ENCODE peak calls at places on chromosome 17, in eight cellular contexts. X, O, A, Y, Q, K, R and S are unnamed samples.
A peak's percentile ranks its signal among the peaks of the same experiment; 100 is the strongest.

GRCh38 chr17:66964083-66964771 is at the start of gene CACNG4:
- DNase-seq in X (no peak), O (no peak), A (no peak), Y (no peak), Q (no peak), K (no peak), R (no peak), S (no peak)

GRCh38 chr17:66655861-66656260 is 179.1 kb upstream of the CACNG5 start:
- DNase-seq in X (no peak), O (no peak), A (no peak), Y (no peak), Q (no peak), K (peak; percentile 32), R (no peak), S (no peak)

GRCh38 chr17:31580331-31581021 is 189.0 kb downstream of the RAB11FIP4 start:
- DNase-seq in X (peak; percentile 80), O (no peak), A (no peak), Y (no peak), Q (peak; percentile 90), K (peak; percentile 72), R (no peak), S (no peak)

GRCh38 chr17:49694847-49695697 is 12.7 kb downstream of the SLC35B1 start:
- DNase-seq in X (peak; percentile 73), O (peak; percentile 59), A (peak; percentile 33), Y (peak; percentile 85), Q (no peak), K (peak; percentile 35), R (peak; percentile 59), S (peak; percentile 72)

GRCh38 chr17:60381958-60382357 is 10.0 kb downstream of the USP32 start:
- DNase-seq in X (no peak), O (no peak), A (no peak), Y (no peak), Q (no peak), K (no peak), R (no peak), S (no peak)

GRCh38 chr17:16872836-16873653 is 98.9 kb downstream of the TNFRSF13B start:
- DNase-seq in X (peak; percentile 75), O (no peak), A (peak; percentile 57), Y (no peak), Q (peak; percentile 60), K (peak; percentile 4), R (no peak), S (peak; percentile 50)

GRCh38 chr17:53527473-53527872 is 295.3 kb upstream of the KIF2B start:
- DNase-seq in X (no peak), O (no peak), A (no peak), Y (no peak), Q (no peak), K (no peak), R (no peak), S (no peak)

GRCh38 chr17:73400915-73401545 is 89.2 kb upstream of the CDC42EP4 start:
- DNase-seq in X (no peak), O (no peak), A (no peak), Y (no peak), Q (no peak), K (no peak), R (no peak), S (no peak)

GRCh38 chr17:57401556-57402488 is 145.5 kb downstream of the MSI2 start:
- DNase-seq in X (no peak), O (no peak), A (peak; percentile 47), Y (no peak), Q (no peak), K (no peak), R (no peak), S (no peak)

GRCh38 chr17:38452719-38453118 is 24.5 kb downstream of the ARHGAP23 start:
- DNase-seq in X (no peak), O (no peak), A (no peak), Y (no peak), Q (no peak), K (peak; percentile 51), R (no peak), S (no peak)
- H3K4me3 ChIP-seq in X (no peak overlapping the region), O (no peak overlapping the region), A (no peak overlapping the region), Y (no peak overlapping the region), Q (no peak overlapping the region), K (peak overlapping the region; percentile 53), R (no peak overlapping the region), S (no peak overlapping the region)

GRCh38 chr17:5668557-5669138 is 84.3 kb upstream of the NLRP1 start:
- DNase-seq in X (no peak), O (no peak), A (no peak), Y (no peak), Q (peak; percentile 4), K (no peak), R (no peak), S (no peak)
- H3K27ac ChIP-seq in X (no peak overlapping the region), O (no peak overlapping the region), A (no peak overlapping the region), Y (no peak overlapping the region), Q (no peak overlapping the region), K (no peak overlapping the region), R (no peak overlapping the region), S (no peak overlapping the region)

GRCh38 chr17:74874615-74875037 is 1.8 kb upstream of the FDXR start:
- DNase-seq in X (no peak), O (no peak), A (no peak), Y (no peak), Q (no peak), K (no peak), R (no peak), S (no peak)
- H3K4me1 ChIP-seq in X (peaks cover 15% of the 10 kb centered on the region), O (peaks cover 5% of the 10 kb centered on the region), A (peaks cover 22% of the 10 kb centered on the region), Y (peaks cover 7% of the 10 kb centered on the region), Q (peaks cover 16% of the 10 kb centered on the region), K (peaks cover 23% of the 10 kb centered on the region), R (peaks cover 36% of the 10 kb centered on the region), S (peaks cover 28% of the 10 kb centered on the region)

GRCh38 chr17:47693667-47694017 is 319 bp upstream of the TBKBP1 start:
- DNase-seq in X (no peak), O (no peak), A (no peak), Y (no peak), Q (no peak), K (peak; percentile 45), R (no peak), S (no peak)

GRCh38 chr17:47692137-47692894 is 1.6 kb upstream of the TBKBP1 start:
- DNase-seq in X (no peak), O (no peak), A (no peak), Y (no peak), Q (no peak), K (no peak), R (no peak), S (no peak)

GRCh38 chr17:47694018-47694817 is at the start of gene TBKBP1:
- DNase-seq in X (peak; percentile 77), O (peak; percentile 37), A (peak; percentile 44), Y (peak; percentile 43), Q (no peak), K (peak; percentile 73), R (peak; percentile 65), S (peak; percentile 43)

GRCh38 chr17:47694818-47695663 is 1.1 kb downstream of the TBKBP1 start:
- DNase-seq in X (peak; percentile 86), O (no peak), A (no peak), Y (peak; percentile 49), Q (peak; percentile 81), K (peak; percentile 65), R (peak; percentile 66), S (peak; percentile 61)

GRCh38 chr17:47692895-47693666 is 880 bp upstream of the TBKBP1 start:
- DNase-seq in X (no peak), O (no peak), A (no peak), Y (no peak), Q (no peak), K (peak; percentile 29), R (no peak), S (no peak)
- H3K4me3 ChIP-seq in X (peak overlapping the region; percentile 70), O (peak overlapping the region; percentile 89), A (peak overlapping the region; percentile 97), Y (peak overlapping the region; percentile 95), Q (peak overlapping the region; percentile 86), K (peak overlapping the region; percentile 79), R (peak overlapping the region; percentile 37), S (peak overlapping the region; percentile 95)

GRCh38 chr17:1094591-1094990 is 85.2 kb downstream of the ABR start:
- DNase-seq in X (no peak), O (no peak), A (no peak), Y (no peak), Q (no peak), K (no peak), R (no peak), S (no peak)

GRCh38 chr17:1095853-1096675 is 83.7 kb downstream of the ABR start:
- DNase-seq in X (no peak), O (no peak), A (no peak), Y (no peak), Q (no peak), K (no peak), R (no peak), S (no peak)

GRCh38 chr17:1091885-1092284 is 87.9 kb downstream of the ABR start:
- DNase-seq in X (no peak), O (no peak), A (no peak), Y (no peak), Q (no peak), K (no peak), R (no peak), S (no peak)

GRCh38 chr17:1099242-1099641 is 80.5 kb downstream of the ABR start:
- DNase-seq in X (no peak), O (no peak), A (no peak), Y (no peak), Q (no peak), K (no peak), R (no peak), S (no peak)

DNA sequence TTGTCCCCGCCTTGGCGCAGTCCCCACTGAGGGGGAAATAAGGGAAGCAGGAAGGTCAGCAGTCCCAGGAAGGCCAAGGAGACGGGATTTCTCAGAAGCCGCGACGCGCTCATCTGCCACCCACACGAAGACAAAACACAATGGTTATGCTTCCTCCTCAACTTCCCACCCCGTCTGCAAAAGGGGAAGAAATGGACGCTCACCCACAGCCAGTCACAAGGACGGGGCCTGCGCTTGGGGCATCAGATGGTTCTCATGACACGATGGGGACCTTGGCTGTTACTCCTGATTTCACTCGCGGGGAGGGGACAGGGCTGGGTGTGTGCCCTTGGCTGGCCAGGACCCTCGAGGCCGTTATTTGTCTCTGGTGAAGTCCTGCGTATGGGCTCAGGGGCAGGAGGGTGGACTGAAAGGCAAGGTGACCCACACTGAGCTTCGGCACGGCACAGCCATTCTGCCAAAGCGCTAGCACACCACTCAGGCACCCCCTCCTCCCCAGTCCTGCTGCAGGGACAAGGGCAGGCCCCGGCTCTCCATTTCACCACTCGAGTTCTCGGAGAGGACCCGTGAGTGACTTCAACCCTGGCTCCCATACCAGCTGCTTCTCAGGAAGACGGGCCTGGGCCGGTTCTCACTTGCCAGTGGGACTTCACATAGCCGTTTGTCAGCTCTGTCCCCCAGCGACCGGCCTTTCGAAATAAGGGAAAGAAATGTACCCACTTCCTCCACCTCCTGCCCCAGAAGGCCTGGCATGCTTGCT is 84.5 kb downstream of the ABR start:
- DNase-seq in X (peak; percentile 90), O (no peak), A (no peak), Y (no peak), Q (no peak), K (no peak), R (peak; percentile 32), S (no peak)
- H3K27ac ChIP-seq in X (peak overlapping the region; percentile 85), O (no peak overlapping the region), A (no peak overlapping the region), Y (peak overlapping the region; percentile 44), Q (peak overlapping the region; percentile 43), K (no peak overlapping the region), R (peak overlapping the region; percentile 82), S (no peak overlapping the region)

GRCh38 chr17:83151056-83151441 is 71.6 kb downstream of the METRNL start:
- DNase-seq in X (no peak), O (no peak), A (no peak), Y (no peak), Q (no peak), K (no peak), R (no peak), S (no peak)
- H3K4me1 ChIP-seq in X (peaks cover 11% of the 10 kb centered on the region), O (no peaks in the 10 kb centered on the region), A (no peaks in the 10 kb centered on the region), Y (peaks cover 4% of the 10 kb centered on the region), Q (no peaks in the 10 kb centered on the region), K (peaks cover 57% of the 10 kb centered on the region), R (no peaks in the 10 kb centered on the region), S (peaks cover 5% of the 10 kb centered on the region)